ENCODE peak calls at places on chromosomes 11 and 22, in seven cellular contexts. O, G, H, J, L, A and B are unnamed samples.

GRCh38 chr22:46432164-46433068 is 96.9 kb downstream of the TRMU start:
- DNase-seq in A (no peak), L (no peak), H (no peak), J (no peak), O (no peak), G (no peak), B (no peak)

GRCh38 chr22:42726811-42727210 is 6.1 kb upstream of the A4GALT start:
- DNase-seq in J (no peak), L (no peak), H (no peak), O (no peak), A (no peak), G (no peak), B (peak; percentile 92)

GRCh38 chr11:10544491-10545470 is 3.8 kb upstream of the RNF141 start:
- DNase-seq in L (no peak), J (no peak), G (no peak), H (no peak), A (no peak), O (no peak), B (no peak)

GRCh38 chr11:125448136-125448535 is 47.9 kb downstream of the FEZ1 start:
- DNase-seq in G (peak; percentile 75), L (no peak), H (no peak), O (peak; percentile 32), J (no peak), A (no peak), B (no peak)

GRCh38 chr22:44891293-44891747 is 118.5 kb downstream of the PHF21B start:
- DNase-seq in O (no peak), H (no peak), G (no peak), A (no peak), J (no peak), L (no peak), B (no peak)

GRCh38 chr22:32286290-32286840 is 31.2 kb upstream of the SLC5A4 start:
- DNase-seq in O (peak; percentile 9), A (no peak), L (no peak), G (no peak), J (no peak), H (no peak), B (no peak)

GRCh38 chr22:26658161-26658560 is 773 bp downstream of the MIAT start:
- DNase-seq in H (no peak), J (no peak), L (no peak), G (no peak), O (peak; percentile 56), A (no peak), B (no peak)

GRCh38 chr11:19394525-19395016 is 153.8 kb upstream of the E2F8 start:
- DNase-seq in L (no peak), H (no peak), J (no peak), A (no peak), G (no peak), O (peak; percentile 33), B (no peak)

GRCh38 chr22:41256254-41256897 is 15.6 kb upstream of the CHADL start:
- DNase-seq in J (no peak), H (no peak), A (peak; percentile 89), L (no peak), O (no peak), G (peak; percentile 80), B (peak; percentile 51)

GRCh38 chr22:26565181-26565580 is 24.8 kb downstream of the TPST2 start:
- DNase-seq in G (no peak), H (no peak), O (no peak), J (no peak), A (no peak), L (no peak), B (no peak)

DNA sequence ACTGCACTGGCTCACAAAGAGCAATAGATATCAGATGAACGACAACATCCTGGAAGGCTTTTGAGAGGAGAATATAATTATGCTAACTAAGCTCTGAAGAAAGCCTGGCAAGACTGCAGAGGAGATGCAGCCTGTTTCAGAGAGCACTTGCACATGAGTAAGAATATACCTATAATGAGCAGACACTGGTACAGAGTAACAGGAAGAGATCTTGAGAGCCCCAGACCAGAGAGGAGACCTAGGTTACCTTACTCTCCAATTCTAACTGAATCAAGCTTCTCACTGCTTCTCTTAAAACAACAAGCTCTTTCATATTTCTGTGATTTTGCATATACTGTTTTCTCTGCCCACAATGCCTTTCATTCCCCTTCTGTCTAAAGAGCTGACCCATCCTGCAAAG is 66.5 kb downstream of the FAM168A start:
- DNase-seq in G (no peak), A (no peak), L (no peak), O (no peak), H (no peak), J (no peak), B (no peak)
- H2AK5ac ChIP-seq in G (no peak overlapping the region), A (no peak overlapping the region), L (no peak overlapping the region), O (no peak overlapping the region), H (no peak overlapping the region), J (no peak overlapping the region), B (no peak overlapping the region)

DNA sequence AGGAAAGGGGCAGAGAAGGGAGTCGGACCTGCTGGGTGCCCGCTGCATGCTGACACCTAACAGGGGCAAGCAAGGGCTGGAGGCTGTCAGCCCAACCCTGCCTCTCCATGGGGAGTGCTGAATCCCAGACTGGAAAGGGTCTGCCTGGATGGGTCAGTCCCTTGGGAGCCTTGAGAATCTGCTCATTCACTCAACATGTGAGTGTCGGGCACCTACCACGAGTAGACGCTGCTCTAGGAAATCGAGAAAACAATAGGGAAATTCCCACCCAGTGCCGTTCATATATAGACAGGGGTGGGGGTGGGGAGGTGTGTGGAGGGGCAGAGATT is 4.4 kb upstream of the CTSD start:
- DNase-seq in J (no peak), L (no peak), A (no peak), O (no peak), G (no peak), H (no peak), B (no peak)
- H3K23ac ChIP-seq in J (no peak overlapping the region), L (no peak overlapping the region), A (no peak overlapping the region), O (no peak overlapping the region), G (no peak overlapping the region), H (no peak overlapping the region), B (no peak overlapping the region)

DNA sequence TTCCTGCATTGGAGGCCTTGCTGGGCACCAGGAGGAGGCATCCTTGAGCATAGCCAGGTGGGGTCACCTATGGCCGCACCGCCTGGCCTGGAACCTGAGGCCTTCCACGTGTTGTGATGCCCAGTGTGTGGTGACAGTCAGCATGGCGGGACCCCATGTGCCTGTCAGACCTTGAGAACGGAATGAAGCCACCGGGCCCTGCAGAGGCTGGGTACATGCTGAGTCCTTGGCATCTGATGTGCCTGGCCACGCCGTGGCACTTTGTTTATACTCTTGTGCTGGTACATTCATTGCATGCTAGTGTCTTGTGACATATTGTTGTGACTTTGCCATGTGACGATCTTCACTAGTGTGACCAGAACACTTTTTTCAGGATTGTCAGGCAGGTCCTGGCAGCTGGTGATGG is 8.5 kb upstream of the MYO7A start:
- DNase-seq in G (no peak), O (no peak), H (no peak), J (no peak), A (no peak), L (no peak), B (no peak)
- H3K4ac ChIP-seq in G (no peak overlapping the region), O (no peak overlapping the region), H (no peak overlapping the region), J (no peak overlapping the region), A (no peak overlapping the region), L (no peak overlapping the region), B (no peak overlapping the region)

DNA sequence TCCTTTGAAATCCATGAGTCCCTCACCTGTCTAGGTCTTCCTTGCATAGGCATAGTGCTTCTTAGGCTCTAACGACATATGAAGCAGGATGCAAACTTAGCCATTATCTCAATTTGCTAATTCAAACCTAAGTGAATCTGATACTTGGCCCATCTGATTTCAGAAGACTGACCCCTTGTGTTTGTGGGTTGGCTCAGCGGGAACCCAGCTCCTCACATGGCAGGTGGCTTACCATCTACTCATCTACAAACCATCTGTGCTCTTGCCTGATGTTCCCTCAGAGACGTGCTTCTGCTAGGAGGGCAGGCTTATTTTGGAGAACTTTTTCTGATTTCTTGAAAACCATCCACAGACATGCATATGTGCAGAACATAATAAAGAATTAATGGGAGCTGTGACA is 15.2 kb downstream of the ELMOD1 start:
- DNase-seq in O (peak; percentile 46), G (no peak), H (peak; percentile 51), J (no peak), A (no peak), L (no peak), B (no peak)
- H2AK5ac ChIP-seq in O (no peak overlapping the region), G (no peak overlapping the region), H (no peak overlapping the region), J (no peak overlapping the region), A (no peak overlapping the region), L (no peak overlapping the region), B (no peak overlapping the region)

DNA sequence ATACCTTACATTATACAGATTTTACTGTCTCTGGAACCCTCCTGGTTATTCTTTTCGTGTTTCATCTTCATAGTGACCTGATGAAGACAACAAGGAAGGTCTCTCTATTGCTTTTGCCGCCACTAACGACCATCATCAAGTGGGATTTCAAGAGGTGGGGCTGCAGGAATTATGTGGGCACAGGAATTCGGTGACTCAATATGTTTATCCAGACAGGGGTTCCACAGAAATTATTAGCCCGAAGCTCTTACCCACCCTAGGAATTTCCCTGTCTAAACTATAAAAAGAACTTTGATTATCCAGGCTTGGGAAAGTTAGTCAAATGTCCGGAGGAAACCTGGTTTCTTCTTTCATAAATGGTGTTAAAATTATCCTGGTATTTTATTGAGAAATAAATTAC is 566.8 kb upstream of the TENM4 start:
- DNase-seq in G (no peak), J (no peak), A (no peak), L (no peak), H (no peak), O (no peak), B (no peak)
- H3K23ac ChIP-seq in G (no peak overlapping the region), J (no peak overlapping the region), A (no peak overlapping the region), L (no peak overlapping the region), H (no peak overlapping the region), O (no peak overlapping the region), B (no peak overlapping the region)

GRCh38 chr22:19693981-19694670 is 20.2 kb upstream of the SEPTIN5 start:
- DNase-seq in G (no peak), J (no peak), A (no peak), H (no peak), O (no peak), L (no peak), B (peak; percentile 67)

GRCh38 chr22:19691007-19691720 is 23.1 kb upstream of the SEPTIN5 start:
- DNase-seq in L (no peak), H (no peak), O (no peak), G (no peak), A (no peak), J (no peak), B (no peak)

GRCh38 chr22:19689408-19689807 is 24.9 kb upstream of the SEPTIN5 start:
- DNase-seq in O (no peak), J (no peak), A (no peak), G (no peak), L (no peak), H (no peak), B (no peak)

GRCh38 chr22:19693581-19693980 is 20.7 kb upstream of the SEPTIN5 start:
- DNase-seq in G (no peak), O (no peak), L (no peak), H (no peak), A (no peak), J (no peak), B (no peak)

DNA sequence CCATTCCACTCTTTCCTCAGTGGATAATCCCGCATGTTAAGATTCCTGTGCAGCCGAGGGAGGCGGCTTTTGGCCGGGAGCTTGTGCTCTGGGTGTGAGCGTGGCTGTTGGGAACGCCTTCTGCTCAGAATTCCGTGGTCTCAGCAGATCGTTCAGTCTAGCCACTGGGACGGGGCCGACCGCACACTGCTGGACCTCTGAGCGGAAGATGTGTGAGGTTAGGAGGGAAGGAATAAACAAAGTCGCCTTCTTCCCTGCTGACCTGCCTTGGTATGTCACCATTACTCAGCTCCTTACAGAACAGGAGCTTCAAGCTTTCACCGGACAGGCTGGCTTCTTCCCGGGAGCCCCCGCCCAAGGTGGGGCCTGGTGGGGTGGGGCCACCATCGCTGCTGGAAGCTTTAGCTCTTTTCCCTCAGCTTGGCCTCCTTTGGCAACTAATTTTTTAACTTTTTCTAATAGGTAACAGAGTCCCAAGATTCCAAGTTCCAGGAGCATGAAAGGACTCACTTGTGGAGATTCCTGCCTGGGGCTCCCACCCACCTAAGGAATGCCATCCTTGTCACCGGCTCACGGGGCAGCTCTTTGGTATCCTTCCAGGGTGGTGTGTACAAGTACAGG is 22.5 kb upstream of the SEPTIN5 start:
- DNase-seq in H (peak; percentile 63), L (no peak), J (no peak), O (peak; percentile 83), A (peak; percentile 82), G (peak; percentile 61), B (peak; percentile 83)
- H3K4ac ChIP-seq in H (no peak overlapping the region), L (no peak overlapping the region), J (peak overlapping the region; percentile 45), O (no peak overlapping the region), A (no peak overlapping the region), G (peak overlapping the region; percentile 15), B (no peak overlapping the region)